ENCODE peak calls at places on chromosomes 1 and 21, in nine cellular contexts. One of them, this sample, is unnamed.

GRCh38 chr1:197838836-197839235 is 63.6 kb upstream of the DENND1B start:
- DNase-seq in H9: no peak
- DNase-seq in neural progenitor cell: no peak
- DNase-seq in mammary epithelial cell: peak
- DNase-seq in left ventricle myocardium inferior: no peak
- DNase-seq in uterus: no peak
- DNase-seq in OCI-LY7: no peak
- DNase-seq in left lung: no peak
- DNase-seq in brain microvascular endothelial cell: peak
- DNase-seq in this sample: no peak

GRCh38 chr1:214441119-214441518 is 110.3 kb downstream of the PTPN14 start:
- DNase-seq in OCI-LY7: no peak
- DNase-seq in left lung: no peak
- DNase-seq in left ventricle myocardium inferior: no peak
- DNase-seq in neural progenitor cell: no peak
- DNase-seq in H9: no peak
- DNase-seq in brain microvascular endothelial cell: peak
- DNase-seq in uterus: no peak
- DNase-seq in mammary epithelial cell: peak
- DNase-seq in this sample: no peak

GRCh38 chr1:153397924-153398651 is 7.2 kb upstream of the S100A8 start:
- DNase-seq in left ventricle myocardium inferior: no peak
- DNase-seq in brain microvascular endothelial cell: no peak
- DNase-seq in neural progenitor cell: no peak
- DNase-seq in left lung: no peak
- DNase-seq in H9: peak
- DNase-seq in uterus: no peak
- DNase-seq in OCI-LY7: no peak
- DNase-seq in mammary epithelial cell: no peak
- DNase-seq in this sample: peak

GRCh38 chr1:235075121-235075954 is 53.3 kb downstream of the TOMM20 start:
- DNase-seq in brain microvascular endothelial cell: peak
- DNase-seq in left lung: peak
- DNase-seq in H9: no peak
- DNase-seq in uterus: peak
- DNase-seq in neural progenitor cell: no peak
- DNase-seq in left ventricle myocardium inferior: peak
- DNase-seq in OCI-LY7: peak
- DNase-seq in mammary epithelial cell: peak
- DNase-seq in this sample: peak

GRCh38 chr1:110190282-110190929 is 19.7 kb upstream of the KCNC4 start:
- DNase-seq in brain microvascular endothelial cell: no peak
- DNase-seq in OCI-LY7: no peak
- DNase-seq in left ventricle myocardium inferior: peak
- DNase-seq in mammary epithelial cell: no peak
- DNase-seq in left lung: no peak
- DNase-seq in H9: no peak
- DNase-seq in uterus: no peak
- DNase-seq in neural progenitor cell: no peak
- DNase-seq in this sample: no peak

GRCh38 chr1:150662811-150663210 is 33.4 kb upstream of the ENSA start:
- DNase-seq in neural progenitor cell: no peak
- DNase-seq in H9: no peak
- DNase-seq in left lung: no peak
- DNase-seq in OCI-LY7: no peak
- DNase-seq in brain microvascular endothelial cell: no peak
- DNase-seq in left ventricle myocardium inferior: no peak
- DNase-seq in uterus: no peak
- DNase-seq in mammary epithelial cell: no peak
- DNase-seq in this sample: no peak

GRCh38 chr1:216793303-216793702 is 70.1 kb upstream of the ESRRG start:
- DNase-seq in neural progenitor cell: peak
- DNase-seq in OCI-LY7: no peak
- DNase-seq in mammary epithelial cell: no peak
- DNase-seq in uterus: no peak
- DNase-seq in left ventricle myocardium inferior: no peak
- DNase-seq in brain microvascular endothelial cell: no peak
- DNase-seq in H9: peak
- DNase-seq in left lung: no peak
- DNase-seq in this sample: no peak

GRCh38 chr1:201731592-201731991 is 97.4 kb upstream of the IPO9 start:
- DNase-seq in H9: no peak
- DNase-seq in neural progenitor cell: no peak
- DNase-seq in brain microvascular endothelial cell: no peak
- DNase-seq in OCI-LY7: no peak
- DNase-seq in mammary epithelial cell: no peak
- DNase-seq in left lung: no peak
- DNase-seq in left ventricle myocardium inferior: peak
- DNase-seq in uterus: no peak
- DNase-seq in this sample: no peak

GRCh38 chr1:155329980-155330598 is 9.4 kb downstream of the RUSC1 start:
- DNase-seq in mammary epithelial cell: no peak
- DNase-seq in left ventricle myocardium inferior: no peak
- DNase-seq in left lung: no peak
- DNase-seq in OCI-LY7: no peak
- DNase-seq in neural progenitor cell: no peak
- DNase-seq in brain microvascular endothelial cell: no peak
- DNase-seq in uterus: no peak
- DNase-seq in H9: no peak
- DNase-seq in this sample: no peak

GRCh38 chr1:155261401-155261887 is 716 bp downstream of the SCAMP3 start:
- DNase-seq in uterus: no peak
- DNase-seq in OCI-LY7: peak
- DNase-seq in H9: no peak
- DNase-seq in left lung: no peak
- DNase-seq in left ventricle myocardium inferior: no peak
- DNase-seq in brain microvascular endothelial cell: no peak
- DNase-seq in mammary epithelial cell: no peak
- DNase-seq in neural progenitor cell: no peak
- DNase-seq in this sample: no peak

DNA sequence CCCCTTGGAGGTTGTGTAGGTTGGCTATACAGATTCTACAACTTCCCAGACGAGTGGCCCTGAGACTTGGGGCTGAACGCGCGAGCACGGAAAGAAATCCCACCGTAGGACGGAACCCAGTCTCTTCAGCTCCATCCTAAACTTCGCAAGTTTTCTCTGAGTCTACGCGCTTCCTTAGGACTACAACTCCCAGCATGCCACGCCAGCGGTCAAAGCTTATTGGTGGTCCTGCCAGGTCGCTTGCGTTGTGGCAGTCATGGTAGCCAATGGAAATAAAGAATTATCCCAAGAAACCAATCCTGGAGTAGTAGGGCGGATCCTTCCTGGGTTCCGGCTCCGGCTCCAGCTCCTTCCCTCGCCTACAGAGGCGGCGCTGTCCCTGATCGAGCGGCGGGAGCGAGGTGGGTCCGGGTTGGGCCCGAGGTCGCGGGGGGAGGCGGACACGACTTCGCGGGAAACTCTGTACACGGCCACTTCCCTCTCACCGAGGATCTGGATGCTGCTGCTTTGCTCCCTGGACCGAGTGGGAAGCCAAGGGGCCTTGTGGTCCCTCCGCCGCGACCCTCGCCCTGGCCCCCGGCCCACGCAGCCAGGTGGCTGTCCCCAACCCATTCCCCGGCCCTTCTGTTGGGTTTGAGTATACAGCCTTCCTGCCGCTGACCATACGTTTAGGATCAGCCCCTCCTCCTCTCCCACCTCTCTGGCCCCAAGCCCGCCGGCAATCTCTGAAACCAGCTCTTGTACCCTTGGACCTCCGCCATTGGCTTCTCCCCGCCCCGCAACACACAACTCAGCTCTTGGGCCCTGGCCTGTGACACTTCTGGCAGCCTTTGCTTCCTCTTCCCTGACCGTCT is at the start of gene ZNF691:
- DNase-seq in H9: peak
- DNase-seq in OCI-LY7: peak
- DNase-seq in neural progenitor cell: peak
- DNase-seq in brain microvascular endothelial cell: peak
- DNase-seq in left ventricle myocardium inferior: peak
- DNase-seq in left lung: peak
- DNase-seq in mammary epithelial cell: peak
- DNase-seq in uterus: peak
- DNase-seq in this sample: peak
- TF ChIP-seq CTCF in H9: peak
- TF ChIP-seq CTCF in OCI-LY7: peak
- TF ChIP-seq CTCF in neural progenitor cell: peak
- TF ChIP-seq CTCF in brain microvascular endothelial cell: peak
- TF ChIP-seq CTCF in left ventricle myocardium inferior: peak
- TF ChIP-seq CTCF in left lung: peak
- TF ChIP-seq CTCF in mammary epithelial cell: peak
- TF ChIP-seq CTCF in uterus: peak
- TF ChIP-seq CTCF in this sample: no peak

DNA sequence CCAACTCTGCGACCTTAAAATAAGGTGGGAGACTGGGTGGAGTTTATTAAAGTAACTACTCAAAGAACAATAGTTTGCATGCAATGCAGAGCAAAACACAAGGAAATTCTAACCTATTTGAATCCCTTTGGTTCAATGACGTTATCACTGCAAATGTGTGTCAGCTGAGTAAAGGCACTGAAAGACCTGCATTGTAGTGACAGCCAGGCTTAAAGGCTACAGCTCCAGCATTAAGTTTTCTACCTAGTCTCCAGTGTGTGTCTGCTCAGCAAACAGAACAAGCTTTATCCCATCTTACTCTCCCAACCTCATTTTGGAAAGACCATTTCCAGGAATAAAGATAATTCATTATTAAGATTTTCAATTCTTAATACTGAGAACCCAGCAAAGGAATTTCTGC is 14.3 kb downstream of the PTP4A2 start:
- DNase-seq in neural progenitor cell: no peak
- DNase-seq in brain microvascular endothelial cell: no peak
- DNase-seq in mammary epithelial cell: no peak
- DNase-seq in uterus: no peak
- DNase-seq in H9: no peak
- DNase-seq in OCI-LY7: no peak
- DNase-seq in left ventricle myocardium inferior: no peak
- DNase-seq in left lung: no peak
- DNase-seq in this sample: no peak
- H3K27ac ChIP-seq in neural progenitor cell: peak
- H3K27ac ChIP-seq in brain microvascular endothelial cell: no peak
- H3K27ac ChIP-seq in mammary epithelial cell: no peak
- H3K27ac ChIP-seq in uterus: no peak
- H3K27ac ChIP-seq in H9: no peak
- H3K27ac ChIP-seq in OCI-LY7: peak
- H3K27ac ChIP-seq in left ventricle myocardium inferior: peak
- H3K27ac ChIP-seq in left lung: no peak
- H3K27ac ChIP-seq in this sample: no peak

GRCh38 chr21:18164483-18164882 is 80.2 kb upstream of the CHODL start:
- DNase-seq in left ventricle myocardium inferior: no peak
- DNase-seq in brain microvascular endothelial cell: no peak
- DNase-seq in mammary epithelial cell: no peak
- DNase-seq in OCI-LY7: no peak
- DNase-seq in uterus: no peak
- DNase-seq in left lung: no peak
- DNase-seq in neural progenitor cell: no peak
- DNase-seq in H9: no peak
- DNase-seq in this sample: no peak

GRCh38 chr21:18168108-18168507 is 76.5 kb upstream of the CHODL start:
- DNase-seq in mammary epithelial cell: no peak
- DNase-seq in left lung: no peak
- DNase-seq in neural progenitor cell: no peak
- DNase-seq in OCI-LY7: no peak
- DNase-seq in left ventricle myocardium inferior: no peak
- DNase-seq in brain microvascular endothelial cell: no peak
- DNase-seq in H9: no peak
- DNase-seq in uterus: no peak
- DNase-seq in this sample: no peak

GRCh38 chr21:18170221-18170620 is 74.4 kb upstream of the CHODL start:
- DNase-seq in OCI-LY7: no peak
- DNase-seq in mammary epithelial cell: no peak
- DNase-seq in left ventricle myocardium inferior: no peak
- DNase-seq in neural progenitor cell: no peak
- DNase-seq in uterus: no peak
- DNase-seq in left lung: no peak
- DNase-seq in brain microvascular endothelial cell: no peak
- DNase-seq in H9: no peak
- DNase-seq in this sample: no peak

GRCh38 chr21:18161841-18162240 is 82.8 kb upstream of the CHODL start:
- DNase-seq in OCI-LY7: no peak
- DNase-seq in left ventricle myocardium inferior: no peak
- DNase-seq in brain microvascular endothelial cell: no peak
- DNase-seq in mammary epithelial cell: no peak
- DNase-seq in left lung: no peak
- DNase-seq in H9: no peak
- DNase-seq in neural progenitor cell: no peak
- DNase-seq in uterus: no peak
- DNase-seq in this sample: no peak

DNA sequence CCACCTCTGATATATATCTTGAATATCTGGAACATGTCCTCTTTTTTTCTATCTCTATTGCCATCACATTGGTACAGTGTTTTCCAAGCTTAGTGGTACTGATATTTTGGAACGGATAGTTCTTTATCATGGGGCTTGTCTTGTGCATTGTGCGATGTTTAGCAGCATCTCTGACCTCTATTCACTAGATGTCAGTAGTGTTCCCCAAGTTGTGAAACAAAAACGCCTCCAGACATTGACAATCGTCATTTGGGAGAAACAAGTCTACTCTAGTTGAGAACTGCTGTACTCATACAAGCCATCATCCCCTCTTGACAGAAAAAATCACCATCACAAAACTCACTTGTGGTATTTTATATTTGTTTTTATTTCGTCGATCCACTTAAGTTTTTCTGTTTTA is 79.7 kb upstream of the CHODL start:
- DNase-seq in OCI-LY7: no peak
- DNase-seq in uterus: no peak
- DNase-seq in mammary epithelial cell: no peak
- DNase-seq in left ventricle myocardium inferior: no peak
- DNase-seq in brain microvascular endothelial cell: no peak
- DNase-seq in neural progenitor cell: peak
- DNase-seq in H9: no peak
- DNase-seq in left lung: no peak
- DNase-seq in this sample: no peak
- TF ChIP-seq CTCF in OCI-LY7: peak
- TF ChIP-seq CTCF in uterus: no peak
- TF ChIP-seq CTCF in mammary epithelial cell: peak
- TF ChIP-seq CTCF in left ventricle myocardium inferior: no peak
- TF ChIP-seq CTCF in brain microvascular endothelial cell: no peak
- TF ChIP-seq CTCF in neural progenitor cell: peak
- TF ChIP-seq CTCF in H9: peak
- TF ChIP-seq CTCF in left lung: no peak
- TF ChIP-seq CTCF in this sample: no peak

DNA sequence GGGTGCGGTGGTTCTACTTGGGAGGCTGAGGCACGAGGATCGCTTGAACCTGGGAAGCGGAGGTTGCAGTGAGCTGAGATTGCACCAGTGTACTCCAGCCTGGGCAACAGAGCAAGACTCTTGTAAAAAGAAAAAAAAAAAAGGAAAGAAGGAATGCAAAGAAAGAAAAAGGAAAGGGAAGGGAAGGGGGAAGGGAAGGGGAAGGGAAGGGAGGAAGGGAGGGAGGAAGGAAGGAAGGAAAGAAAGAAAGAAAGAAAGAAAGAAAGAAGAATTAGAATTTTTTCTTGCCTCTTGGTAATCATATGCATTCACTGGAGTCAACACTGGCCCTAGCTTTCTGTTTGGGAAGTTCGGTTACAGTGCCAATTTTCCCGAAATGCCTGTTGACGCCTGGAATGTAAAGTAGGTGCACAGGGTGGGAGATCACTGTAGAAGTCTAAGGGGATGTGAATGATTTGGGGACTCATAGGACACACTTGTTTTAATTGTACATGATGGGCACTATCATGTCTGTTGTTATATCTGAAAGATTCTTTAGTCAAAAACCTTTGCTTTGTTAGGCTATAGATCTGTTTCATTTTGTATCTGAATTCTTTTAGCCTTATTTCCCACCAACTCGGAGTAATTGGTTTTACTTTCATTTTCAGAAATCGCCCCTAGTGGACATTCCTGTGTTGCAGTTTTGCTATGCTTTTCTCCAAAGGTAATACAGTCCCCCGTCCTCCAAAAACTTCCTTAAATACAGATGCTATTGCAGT is 59.8 kb upstream of the MORC3 start:
- DNase-seq in brain microvascular endothelial cell: peak
- DNase-seq in uterus: peak
- DNase-seq in neural progenitor cell: peak
- DNase-seq in OCI-LY7: peak
- DNase-seq in H9: no peak
- DNase-seq in mammary epithelial cell: peak
- DNase-seq in left ventricle myocardium inferior: no peak
- DNase-seq in left lung: no peak
- DNase-seq in this sample: no peak
- H3K27ac ChIP-seq in brain microvascular endothelial cell: peak
- H3K27ac ChIP-seq in uterus: peak
- H3K27ac ChIP-seq in neural progenitor cell: no peak
- H3K27ac ChIP-seq in OCI-LY7: peak
- H3K27ac ChIP-seq in H9: no peak
- H3K27ac ChIP-seq in mammary epithelial cell: peak
- H3K27ac ChIP-seq in left ventricle myocardium inferior: peak
- H3K27ac ChIP-seq in left lung: peak
- H3K27ac ChIP-seq in this sample: peak